ENCODE peak calls at places on chromosomes 11 and 22, in ten cellular contexts. V, M, N, Z, H, O, T, I, E and R are unnamed samples.

GRCh38 chr11:90747057-90747456 is 524.2 kb upstream of the CHORDC1 start:
- DNase-seq in E (no peak), V (no peak), M (no peak), H (no peak), N (no peak), T (no peak), Z (no peak), O (no peak), I (no peak), R (no peak)

GRCh38 chr11:118117790-118118601 is 31.2 kb upstream of the SMIM35 start:
- DNase-seq in T (no peak), M (no peak), V (no peak), Z (no peak), N (no peak), E (no peak), H (no peak), O (no peak), I (no peak), R (no peak)

GRCh38 chr22:43550024-43550620 is 138.3 kb downstream of the MPPED1 start:
- DNase-seq in Z (no peak), T (no peak), H (peak; percentile 19), M (no peak), I (no peak), O (no peak), V (no peak), E (no peak), N (no peak), R (no peak)

GRCh38 chr11:19658344-19658743 is 54.3 kb upstream of the NAV2 start:
- DNase-seq in E (no peak), O (no peak), I (no peak), M (no peak), H (no peak), V (no peak), Z (no peak), T (no peak), N (no peak), R (no peak)

GRCh38 chr11:126543691-126544090 is 188.2 kb downstream of the ST3GAL4 start:
- DNase-seq in T (no peak), Z (no peak), V (no peak), I (no peak), M (no peak), O (no peak), N (no peak), H (no peak), E (no peak), R (no peak)

GRCh38 chr22:29154364-29155048 is 51.2 kb upstream of the EMID1 start:
- DNase-seq in N (peak; percentile 74), V (peak; percentile 86), T (peak; percentile 96), Z (peak; percentile 92), I (peak; percentile 55), M (peak; percentile 94), H (peak; percentile 85), O (peak; percentile 35), E (peak; percentile 67), R (peak; percentile 82)

GRCh38 chr22:46764779-46765485 is 2.5 kb downstream of the TBC1D22A start:
- DNase-seq in N (no peak), V (no peak), T (peak; percentile 8), H (no peak), M (peak; percentile 49), Z (no peak), I (no peak), E (peak; percentile 67), O (no peak), R (no peak)

GRCh38 chr22:47307326-47307725 is 544.9 kb downstream of the TBC1D22A start:
- DNase-seq in O (no peak), T (no peak), Z (no peak), H (no peak), M (no peak), N (no peak), I (peak; percentile 29), E (no peak), V (no peak), R (no peak)

GRCh38 chr11:98260983-98261382 is 759.8 kb upstream of the CNTN5 start:
- DNase-seq in I (no peak), E (no peak), H (no peak), M (no peak), T (no peak), Z (no peak), N (no peak), V (no peak), O (no peak), R (no peak)

GRCh38 chr11:112334381-112334780 is 73.7 kb upstream of the PLET1 start:
- DNase-seq in V (no peak), Z (no peak), E (no peak), M (no peak), O (no peak), H (no peak), N (no peak), T (no peak), I (no peak), R (no peak)

GRCh38 chr11:114060402-114061052 is 1.0 kb downstream of the ZBTB16 start:
- DNase-seq in N (peak; percentile 51), Z (peak; percentile 81), T (peak; percentile 94), V (peak; percentile 66), I (peak; percentile 21), M (peak; percentile 91), E (peak; percentile 51), O (no peak), H (peak; percentile 75), R (no peak)

GRCh38 chr11:20670932-20671403 is 1.6 kb downstream of the NELL1 start:
- DNase-seq in Z (no peak), V (no peak), E (no peak), H (no peak), I (no peak), N (no peak), M (no peak), T (peak; percentile 51), O (no peak), R (no peak)

GRCh38 chr22:39173787-39174497 is 21.5 kb upstream of the CBX7 start:
- DNase-seq in V (no peak), I (no peak), M (peak; percentile 82), Z (no peak), T (no peak), O (no peak), H (no peak), N (no peak), E (no peak), R (no peak)

GRCh38 chr11:34929794-34930763 is 13.7 kb downstream of the PDHX start:
- DNase-seq in O (no peak), N (peak; percentile 76), I (no peak), H (no peak), T (no peak), E (peak; percentile 43), M (no peak), Z (no peak), V (peak; percentile 72), R (no peak)

DNA sequence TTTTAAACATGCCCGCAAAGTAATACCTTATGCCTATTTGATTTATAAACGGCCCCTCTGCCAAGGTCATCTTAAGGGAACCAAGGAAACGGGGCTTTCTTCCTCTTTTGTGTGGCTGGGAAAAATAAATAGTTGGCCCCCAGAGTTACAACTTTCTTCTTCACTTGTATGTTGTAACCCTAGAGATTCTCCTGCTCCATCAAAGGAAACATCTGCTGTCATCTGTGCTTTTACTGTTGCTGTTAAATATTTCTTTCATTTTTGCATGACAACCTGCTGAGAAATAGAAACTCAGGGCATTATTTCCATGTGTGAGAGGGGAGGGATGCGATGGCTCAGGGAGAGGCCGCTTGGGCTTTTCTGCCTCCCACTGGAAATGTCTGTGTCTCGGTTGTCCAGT is 21.8 kb upstream of the CDC42EP2 start:
- DNase-seq in O (no peak), V (no peak), H (no peak), N (no peak), T (no peak), Z (no peak), I (no peak), M (no peak), E (no peak), R (no peak)
- H3K4me1 ChIP-seq in O (peaks cover 47% of the 10 kb centered on the region), V (peaks cover 32% of the 10 kb centered on the region), H (no peaks in the 10 kb centered on the region), N (peaks cover 14% of the 10 kb centered on the region), T (peaks cover 56% of the 10 kb centered on the region), Z (peaks cover 58% of the 10 kb centered on the region), I (peaks cover 44% of the 10 kb centered on the region), M (peaks cover 22% of the 10 kb centered on the region), E (peaks cover 25% of the 10 kb centered on the region), R (peaks cover 89% of the 10 kb centered on the region)

GRCh38 chr22:37242395-37242918 is 1.6 kb downstream of the RAC2 start:
- DNase-seq in M (peak; percentile 97), Z (peak; percentile 80), E (peak; percentile 55), V (peak; percentile 40), T (peak; percentile 92), I (peak; percentile 40), H (peak; percentile 73), N (peak; percentile 68), O (no peak), R (peak; percentile 70)
- H3K4me3 ChIP-seq in M (peak overlapping the region; percentile 88), Z (peak overlapping the region; percentile 77), E (peak overlapping the region; percentile 33), V (no peak overlapping the region), T (no peak overlapping the region), I (no peak overlapping the region), H (no peak overlapping the region), N (peak overlapping the region; percentile 57), O (no peak overlapping the region), R (no peak overlapping the region)

GRCh38 chr11:62273789-62274275 is 3.9 kb downstream of the SCGB2A2 start:
- DNase-seq in E (no peak), H (no peak), M (no peak), N (no peak), V (no peak), Z (no peak), O (no peak), T (no peak), I (no peak), R (no peak)
- TF ChIP-seq CTCF in E (no peak), H (no peak), M (no peak), N (no peak), V (no peak), Z (no peak), O (no peak), T (no peak), I (no peak), R (no peak)

GRCh38 chr11:119370486-119371046 is 10.9 kb downstream of the USP2 start:
- DNase-seq in M (no peak), V (peak; percentile 51), N (peak; percentile 66), O (no peak), E (no peak), T (no peak), Z (peak; percentile 71), H (peak; percentile 57), I (no peak), R (no peak)
- H3K4me1 ChIP-seq in M (no peaks in the 10 kb centered on the region), V (peaks cover 50% of the 10 kb centered on the region), N (peaks cover 25% of the 10 kb centered on the region), O (peaks cover 40% of the 10 kb centered on the region), E (peaks cover 30% of the 10 kb centered on the region), T (peaks cover 19% of the 10 kb centered on the region), Z (peaks cover 98% of the 10 kb centered on the region), H (no peaks in the 10 kb centered on the region), I (peaks cover 29% of the 10 kb centered on the region), R (no peaks in the 10 kb centered on the region)

DNA sequence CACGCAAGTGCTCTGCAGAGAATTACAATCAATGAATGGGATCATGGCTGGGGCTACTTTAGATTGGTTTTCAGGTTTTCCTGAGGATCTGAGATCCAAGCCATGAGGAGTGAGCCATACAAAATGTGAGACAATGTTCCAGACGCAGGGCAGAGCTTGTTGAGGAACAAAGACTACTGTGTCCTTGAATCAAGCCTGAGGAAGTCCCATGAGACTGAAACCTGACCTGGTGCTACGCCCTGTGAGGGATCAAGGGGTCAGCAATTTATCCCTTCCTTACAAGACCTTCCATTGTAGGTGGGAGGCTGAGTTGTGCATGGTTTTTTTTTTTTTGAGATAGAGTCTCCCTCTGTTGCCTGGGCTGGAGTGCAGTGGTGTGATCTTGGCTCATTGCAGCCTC is 2.1 kb downstream of the INCENP start:
- DNase-seq in H (no peak), O (no peak), N (no peak), E (no peak), I (no peak), Z (no peak), V (no peak), M (no peak), T (no peak), R (no peak)
- H3K4me3 ChIP-seq in H (no peak overlapping the region), O (no peak overlapping the region), N (no peak overlapping the region), E (no peak overlapping the region), I (peak overlapping the region; percentile 95), Z (no peak overlapping the region), V (no peak overlapping the region), M (no peak overlapping the region), T (no peak overlapping the region), R (no peak overlapping the region)